ENCODE peak calls at places on chromosomes 2 and 18, in nine cellular contexts. V, R, I, U, D, Z, O, G and X are unnamed samples. For H3K4me1, the result is how much of the 10 kb centered on the place peaks cover.

GRCh38 chr18:9184998-9185613 is 48.5 kb downstream of the ANKRD12 start:
- DNase-seq in V (no peak), R (peak), I (no peak), U (no peak), D (no peak), Z (no peak), O (no peak), G (no peak), X (no peak)

GRCh38 chr2:101533611-101534601 is 59.0 kb upstream of the RFX8 start:
- DNase-seq in V (no peak), R (no peak), I (no peak), U (no peak), D (no peak), Z (no peak), O (peak), G (peak), X (no peak)

GRCh38 chr2:60958361-60958760 is 59.2 kb upstream of the PEX13 start:
- DNase-seq in V (no peak), R (no peak), I (no peak), U (no peak), D (no peak), Z (no peak), O (no peak), G (no peak), X (no peak)

GRCh38 chr2:207869784-207870778 is 100.4 kb upstream of the FZD5 start:
- DNase-seq in V (no peak), R (peak), I (no peak), U (no peak), D (no peak), Z (no peak), O (no peak), G (no peak), X (no peak)

GRCh38 chr2:124147552-124147951 is 122.5 kb downstream of the CNTNAP5 start:
- DNase-seq in V (no peak), R (no peak), I (no peak), U (no peak), D (no peak), Z (no peak), O (no peak), G (no peak), X (no peak)

GRCh38 chr2:19901458-19902271 is at the start of gene TTC32:
- DNase-seq in V (peak), R (peak), I (peak), U (peak), D (peak), Z (peak), O (peak), G (peak), X (peak)

GRCh38 chr2:34266908-34267697 is 668.0 kb upstream of the FAM98A start:
- DNase-seq in V (no peak), R (no peak), I (no peak), U (no peak), D (no peak), Z (no peak), O (no peak), G (no peak), X (no peak)

GRCh38 chr2:228938629-228939028 is 332.5 kb downstream of the PID1 start:
- DNase-seq in V (no peak), R (no peak), I (no peak), U (no peak), D (no peak), Z (no peak), O (no peak), G (no peak), X (no peak)

GRCh38 chr2:144198116-144198515 is 321.8 kb downstream of the ZEB2 start:
- DNase-seq in V (no peak), R (peak), I (no peak), U (no peak), D (no peak), Z (peak), O (no peak), G (no peak), X (no peak)

DNA sequence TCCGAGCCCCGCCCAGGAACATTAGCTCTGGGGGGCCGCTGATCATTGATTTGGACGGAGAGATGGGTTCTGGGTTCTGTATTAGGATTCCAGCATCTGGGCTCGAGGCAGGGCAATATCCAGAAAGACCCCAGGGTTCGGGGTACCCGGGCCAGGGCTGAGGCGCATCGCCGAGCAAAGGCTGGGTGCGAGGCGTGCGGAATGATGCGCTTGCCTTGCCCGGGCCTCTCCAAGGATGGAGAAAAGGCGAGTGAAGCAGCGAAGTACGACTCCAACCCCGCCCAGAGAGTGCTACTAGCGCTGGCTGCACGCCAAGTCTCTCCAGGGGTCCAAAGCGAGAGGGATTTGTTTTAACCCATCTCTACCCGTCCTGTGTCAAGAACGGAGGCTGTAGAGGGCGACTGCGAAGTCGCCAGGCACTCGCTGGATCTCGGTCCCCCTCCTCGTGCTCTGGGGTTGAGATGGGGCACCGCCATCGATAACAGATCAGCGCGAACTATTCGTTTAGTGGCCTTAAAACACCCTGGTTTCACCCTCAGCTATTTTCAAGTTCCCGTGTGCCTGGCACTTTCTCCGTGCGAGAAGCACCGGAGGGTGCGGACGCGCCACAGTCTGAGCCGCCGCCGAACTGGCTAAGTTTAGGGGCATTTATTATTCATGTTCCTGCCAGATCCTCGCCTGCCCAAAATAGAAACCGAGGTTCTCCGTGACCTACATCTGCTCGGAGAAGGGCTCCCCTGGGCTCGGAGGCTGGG is 1.9 kb downstream of the ADCYAP1 start:
- DNase-seq in V (no peak), R (no peak), I (no peak), U (no peak), D (no peak), Z (peak), O (no peak), G (no peak), X (no peak)
- H3K4me3 ChIP-seq in V (no peak), R (peak), I (no peak), U (peak), D (peak), Z (no peak), O (peak), G (peak), X (peak)

DNA sequence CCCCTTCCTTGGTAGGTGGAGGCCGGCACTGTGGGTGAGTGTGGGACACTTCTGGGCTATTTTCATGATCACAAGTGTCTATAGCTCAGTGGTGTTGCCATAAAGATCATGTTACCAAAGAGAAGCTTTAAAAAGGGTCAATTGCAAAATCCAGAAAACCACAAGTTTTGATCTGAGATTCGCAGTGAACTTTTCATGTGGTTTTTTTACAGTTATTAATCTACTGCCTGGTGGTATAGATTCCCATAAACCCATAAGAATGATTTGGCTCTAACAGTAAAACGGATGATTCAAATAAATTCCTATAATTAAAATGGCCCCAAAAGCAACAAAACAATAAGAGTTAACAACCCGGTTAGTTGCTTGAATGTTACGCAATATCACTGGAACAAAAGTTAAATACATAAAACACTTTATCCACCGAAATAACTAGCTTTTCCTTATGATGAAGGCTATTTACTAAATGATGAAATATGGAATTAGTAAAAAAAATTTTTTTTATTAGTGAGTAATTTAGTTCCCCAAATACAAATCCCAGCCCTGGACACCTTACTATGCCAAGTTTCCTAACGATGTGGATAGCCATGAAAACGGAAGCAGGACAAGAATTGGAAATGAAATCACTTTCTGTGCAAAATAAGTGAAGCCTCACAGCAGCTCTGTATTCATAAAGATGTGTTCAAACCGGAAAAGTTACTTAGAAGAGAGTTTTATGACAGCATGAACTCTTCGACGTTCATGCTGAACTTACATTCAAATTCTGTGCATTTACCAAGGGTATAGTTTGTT is 95.7 kb upstream of the THOC1 start:
- DNase-seq in V (no peak), R (no peak), I (no peak), U (no peak), D (no peak), Z (no peak), O (no peak), G (no peak), X (no peak)
- H3K4me1 ChIP-seq in V (under half), R (under half), I (under half), U (under half), D (under half), Z (under half), O (under half), G (under half), X (under half)

DNA sequence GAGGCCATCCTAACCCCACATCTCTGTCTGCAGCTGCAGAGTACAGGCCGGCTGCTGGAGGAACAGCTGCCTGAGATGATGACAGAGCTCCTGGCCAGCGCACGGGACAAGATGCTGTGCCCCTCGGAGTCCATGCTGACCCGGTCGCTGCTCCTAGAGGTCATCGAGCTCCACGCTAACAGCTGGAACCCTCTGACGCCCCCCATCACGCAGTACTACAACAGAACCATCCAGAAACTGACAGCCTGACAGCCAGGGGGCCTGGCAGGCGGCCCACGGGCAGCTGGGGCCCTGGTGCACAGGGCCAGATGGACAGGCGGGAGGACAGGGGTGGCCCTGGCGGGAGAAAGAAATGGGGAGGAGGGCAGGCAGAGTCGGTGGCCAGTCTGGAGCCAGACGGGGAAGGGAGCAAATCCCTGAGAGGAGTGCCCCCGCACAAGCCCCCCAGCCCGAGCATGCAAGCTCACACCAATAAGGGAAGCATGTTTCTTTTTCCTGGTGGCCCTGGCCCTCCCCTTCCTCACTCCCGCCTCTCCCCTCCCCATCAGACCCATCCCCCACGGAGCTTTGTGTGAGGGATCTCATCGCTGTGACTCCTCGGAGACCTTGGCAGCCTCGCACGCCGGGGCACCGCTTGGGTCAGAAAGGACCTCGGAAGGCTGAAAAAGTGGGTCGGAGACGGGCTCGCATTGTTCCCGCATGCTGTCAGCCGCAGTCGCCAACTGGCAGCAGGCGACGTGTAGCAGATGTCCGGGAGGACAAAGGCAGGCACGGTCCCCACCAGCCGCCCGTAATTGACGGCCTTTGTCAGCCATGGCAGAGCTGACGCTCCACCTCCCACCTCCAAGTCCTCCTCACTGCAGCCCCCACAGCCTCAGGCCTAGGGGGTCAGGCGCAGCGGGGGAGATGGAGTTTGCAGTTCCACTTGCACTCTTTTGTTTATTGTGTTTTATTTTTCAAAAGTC is 91.2 kb downstream of the SMAD7 start:
- DNase-seq in V (no peak), R (no peak), I (no peak), U (peak), D (peak), Z (peak), O (no peak), G (peak), X (peak)
- H3K4me3 ChIP-seq in V (no peak), R (no peak), I (no peak), U (no peak), D (no peak), Z (no peak), O (no peak), G (no peak), X (no peak)

GRCh38 chr18:77001979-77002378 is 130.6 kb downstream of the MBP start:
- DNase-seq in V (no peak), R (no peak), I (no peak), U (no peak), D (peak), Z (no peak), O (no peak), G (no peak), X (no peak)

GRCh38 chr18:76999077-76999476 is 133.5 kb downstream of the MBP start:
- DNase-seq in V (no peak), R (no peak), I (no peak), U (no peak), D (no peak), Z (no peak), O (no peak), G (no peak), X (no peak)

GRCh38 chr18:77001041-77001440 is 131.5 kb downstream of the MBP start:
- DNase-seq in V (no peak), R (no peak), I (no peak), U (no peak), D (no peak), Z (no peak), O (no peak), G (no peak), X (peak)

GRCh38 chr18:77002496-77002895 is 130.1 kb downstream of the MBP start:
- DNase-seq in V (no peak), R (no peak), I (no peak), U (no peak), D (no peak), Z (no peak), O (no peak), G (no peak), X (no peak)

DNA sequence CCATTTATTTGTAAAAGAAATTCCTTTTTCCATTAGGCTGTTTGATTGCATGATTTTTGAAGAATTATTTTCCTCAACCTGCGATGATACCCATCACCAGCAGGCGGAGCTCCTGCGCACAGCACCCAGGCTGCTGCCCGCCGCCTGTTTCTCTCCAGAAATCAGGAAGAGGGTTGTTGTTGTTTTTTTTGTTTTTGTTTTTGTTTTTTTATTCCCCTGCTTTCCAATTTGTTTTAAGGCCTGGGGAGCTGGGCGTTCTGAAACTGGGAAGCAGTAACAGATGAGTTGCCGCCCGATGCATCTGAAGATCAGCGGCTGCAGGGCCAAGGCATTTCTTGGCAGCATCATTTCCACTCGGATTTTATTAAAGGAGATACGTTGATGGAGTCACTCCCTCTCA is 132.1 kb downstream of the MBP start:
- DNase-seq in V (peak), R (peak), I (peak), U (peak), D (no peak), Z (peak), O (no peak), G (peak), X (peak)
- H3K4me1 ChIP-seq in V (under half), R (under half), I (under half), U (under half), D (under half), Z (under half), O (under half), G (under half), X (under half)

GRCh38 chr2:67389286-67389685 is 7.8 kb upstream of the ETAA1 start:
- DNase-seq in V (no peak), R (no peak), I (no peak), U (no peak), D (no peak), Z (peak), O (no peak), G (no peak), X (no peak)
- H3K4me3 ChIP-seq in V (no peak), R (no peak), I (no peak), U (no peak), D (no peak), Z (no peak), O (no peak), G (no peak), X (no peak)

GRCh38 chr2:120110507-120110906 is 97.6 kb downstream of the EPB41L5 start:
- DNase-seq in V (no peak), R (no peak), I (no peak), U (no peak), D (peak), Z (peak), O (no peak), G (no peak), X (peak)
- H3K4me1 ChIP-seq in V (under half), R (under half), I (under half), U (under half), D (under half), Z (under half), O (under half), G (under half), X (under half)